ENCODE peak calls at places on chromosomes 7 and 10, in eight cellular contexts. T is neural progenitor cell, F is A549, E is HCT116, D is sigmoid colon, Q is SJSA1, X is IMR-90, O is PC-9. R is an unnamed sample.

GRCh38 chr7:132435016-132435990 is 141.0 kb downstream of the PLXNA4 start:
- DNase-seq in T (peak; percentile 40), F (no peak), E (no peak), D (no peak), Q (no peak), X (no peak), O (no peak), R (no peak)

GRCh38 chr10:18737841-18738240 is 78.6 kb downstream of the ARL5B start:
- DNase-seq in T (no peak), F (no peak), E (no peak), D (no peak), Q (no peak), X (peak; percentile 95), O (no peak), R (no peak)

GRCh38 chr10:102729090-102730026 is 14.4 kb upstream of the WBP1L start:
- DNase-seq in T (peak; percentile 89), F (peak; percentile 90), E (peak; percentile 49), D (peak; percentile 94), Q (peak; percentile 87), X (peak; percentile 73), O (peak; percentile 71), R (peak; percentile 86)

GRCh38 chr7:89514970-89515369 is 639.3 kb upstream of the STEAP1 start:
- DNase-seq in T (no peak), F (no peak), E (no peak), D (no peak), Q (no peak), X (no peak), O (no peak), R (no peak)

GRCh38 chr7:2860627-2861133 is 16.6 kb upstream of the GNA12 start:
- DNase-seq in T (peak; percentile 57), F (no peak), E (no peak), D (peak; percentile 43), Q (no peak), X (no peak), O (no peak), R (no peak)

GRCh38 chr7:75915416-75916156 is 631 bp downstream of the POR start:
- DNase-seq in T (peak; percentile 20), F (no peak), E (no peak), D (peak; percentile 77), Q (no peak), X (peak; percentile 22), O (peak; percentile 23), R (no peak)

GRCh38 chr10:32985781-32986350 is 27.8 kb upstream of the ITGB1 start:
- DNase-seq in T (no peak), F (no peak), E (no peak), D (no peak), Q (no peak), X (peak; percentile 91), O (no peak), R (no peak)

GRCh38 chr7:128860158-128861073 is 2.2 kb upstream of the ATP6V1F start:
- DNase-seq in T (peak; percentile 27), F (no peak), E (no peak), D (no peak), Q (no peak), X (peak; percentile 81), O (no peak), R (no peak)

GRCh38 chr10:79058899-79059771 is 9.6 kb upstream of the ZMIZ1 start:
- DNase-seq in T (no peak), F (no peak), E (no peak), D (peak; percentile 38), Q (no peak), X (no peak), O (no peak), R (no peak)

GRCh38 chr10:121886997-121887622 is 40.7 kb downstream of the ATE1 start:
- DNase-seq in T (peak; percentile 82), F (peak; percentile 78), E (peak; percentile 60), D (peak; percentile 75), Q (no peak), X (peak; percentile 69), O (peak; percentile 9), R (peak; percentile 76)

GRCh38 chr7:75646551-75647102 is 92.1 kb downstream of the HIP1 start:
- DNase-seq in T (no peak), F (no peak), E (no peak), D (no peak), Q (no peak), X (no peak), O (no peak), R (no peak)

GRCh38 chr7:94069154-94069739 is 65.1 kb upstream of the BET1 start:
- DNase-seq in T (no peak), F (no peak), E (no peak), D (no peak), Q (no peak), X (peak; percentile 49), O (no peak), R (no peak)

GRCh38 chr7:94064541-94065191 is 60.5 kb upstream of the BET1 start:
- DNase-seq in T (peak; percentile 15), F (no peak), E (no peak), D (no peak), Q (no peak), X (peak; percentile 54), O (peak; percentile 17), R (no peak)

GRCh38 chr7:94067047-94067446 is 62.9 kb upstream of the BET1 start:
- DNase-seq in T (no peak), F (no peak), E (no peak), D (no peak), Q (no peak), X (no peak), O (no peak), R (peak; percentile 45)

GRCh38 chr7:94062372-94062771 is 58.2 kb upstream of the BET1 start:
- DNase-seq in T (no peak), F (no peak), E (no peak), D (no peak), Q (no peak), X (peak; percentile 47), O (no peak), R (no peak)

DNA sequence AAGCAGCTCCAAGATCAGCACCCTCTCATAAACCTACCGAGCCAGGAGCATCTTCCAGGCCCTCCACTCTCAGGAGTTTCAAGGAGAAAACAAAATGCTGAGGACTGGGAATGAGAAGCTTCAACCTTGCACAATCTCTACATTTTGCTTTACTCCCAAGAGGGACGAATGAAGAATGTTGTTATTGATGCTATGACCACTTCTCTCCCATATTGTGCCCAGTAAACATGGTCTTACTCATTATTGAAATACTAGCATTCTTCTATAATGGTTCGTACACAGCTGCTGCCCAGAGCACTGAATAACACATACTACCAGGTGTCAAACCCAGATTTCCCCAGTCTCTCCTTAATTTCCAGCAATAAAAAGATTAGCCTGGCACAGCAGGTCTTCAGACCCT is 63.4 kb upstream of the BET1 start:
- DNase-seq in T (no peak), F (no peak), E (no peak), D (no peak), Q (no peak), X (peak; percentile 18), O (no peak), R (no peak)
- H3K27ac ChIP-seq in T (no peak overlapping the region), F (peak overlapping the region; percentile 11), E (no peak overlapping the region), D (no peak overlapping the region), Q (no peak overlapping the region), X (no peak overlapping the region), O (no peak overlapping the region), R (peak overlapping the region; percentile 63)

DNA sequence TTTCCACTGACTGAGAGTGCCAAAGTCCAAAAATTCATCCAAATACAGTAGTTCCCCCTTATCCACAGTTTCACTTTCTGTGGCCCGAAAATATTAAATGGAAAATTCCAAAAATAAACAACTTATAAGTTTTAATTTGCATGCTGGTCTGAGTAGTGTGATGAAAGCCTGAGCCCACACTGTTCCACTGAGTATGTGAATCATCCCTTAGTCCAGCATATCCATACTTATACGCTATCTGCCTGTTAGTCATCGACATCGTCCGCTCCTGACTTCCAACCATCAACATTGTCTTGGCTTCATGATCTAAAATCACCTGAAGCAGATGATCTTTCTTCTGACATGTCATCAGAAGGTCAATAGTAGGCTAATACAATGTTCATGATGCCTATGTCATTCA is 238.3 kb upstream of the CSTF2T start:
- DNase-seq in T (no peak), F (no peak), E (no peak), D (no peak), Q (no peak), X (peak; percentile 91), O (no peak), R (no peak)
- H3K27ac ChIP-seq in T (no peak overlapping the region), F (no peak overlapping the region), E (no peak overlapping the region), D (peak overlapping the region; percentile 60), Q (no peak overlapping the region), X (peak overlapping the region; percentile 26), O (no peak overlapping the region), R (no peak overlapping the region)

GRCh38 chr10:129958686-129959543 is 5.2 kb downstream of the EBF3 start:
- DNase-seq in T (peak; percentile 76), F (no peak), E (no peak), D (peak; percentile 40), Q (no peak), X (no peak), O (no peak), R (no peak)
- H3K27ac ChIP-seq in T (no peak overlapping the region), F (no peak overlapping the region), E (no peak overlapping the region), D (peak overlapping the region; percentile 35), Q (no peak overlapping the region), X (no peak overlapping the region), O (no peak overlapping the region), R (no peak overlapping the region)

DNA sequence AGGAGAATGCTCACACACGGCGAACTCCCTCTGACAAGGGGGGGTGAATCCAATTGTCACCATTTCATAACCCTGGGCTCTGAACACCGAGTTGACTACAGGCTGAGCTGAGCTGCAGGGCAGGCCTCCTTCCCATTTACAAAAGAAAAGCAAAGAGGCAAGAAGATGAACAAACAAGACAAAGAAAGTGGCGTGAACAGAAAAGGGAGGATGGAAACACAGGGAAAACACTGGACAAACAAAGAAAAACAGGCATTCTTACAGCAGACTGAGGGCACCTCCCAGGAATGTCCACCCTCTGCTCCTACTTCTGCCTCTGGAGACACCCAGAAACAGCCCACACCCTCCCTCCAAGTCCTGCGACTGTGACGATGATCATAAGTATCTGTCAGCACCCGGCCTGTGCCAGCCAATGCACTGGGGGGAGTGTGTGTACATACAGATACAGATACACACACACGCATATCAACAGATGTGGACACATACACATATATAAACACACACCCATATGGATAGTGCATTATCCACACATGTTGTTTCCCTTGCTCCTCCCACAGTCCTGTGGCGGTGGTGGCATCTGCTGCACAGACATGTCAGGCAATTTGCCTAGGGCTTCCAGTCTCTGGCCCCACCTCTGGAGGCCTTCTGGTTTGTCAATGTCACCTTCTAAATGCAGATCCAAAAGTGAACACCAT is 66.2 kb downstream of the FAM53B start:
- DNase-seq in T (no peak), F (no peak), E (no peak), D (no peak), Q (no peak), X (peak; percentile 38), O (no peak), R (no peak)
- H3K27ac ChIP-seq in T (peak overlapping the region; percentile 74), F (no peak overlapping the region), E (no peak overlapping the region), D (peak overlapping the region; percentile 26), Q (no peak overlapping the region), X (no peak overlapping the region), O (no peak overlapping the region), R (peak overlapping the region; percentile 23)

DNA sequence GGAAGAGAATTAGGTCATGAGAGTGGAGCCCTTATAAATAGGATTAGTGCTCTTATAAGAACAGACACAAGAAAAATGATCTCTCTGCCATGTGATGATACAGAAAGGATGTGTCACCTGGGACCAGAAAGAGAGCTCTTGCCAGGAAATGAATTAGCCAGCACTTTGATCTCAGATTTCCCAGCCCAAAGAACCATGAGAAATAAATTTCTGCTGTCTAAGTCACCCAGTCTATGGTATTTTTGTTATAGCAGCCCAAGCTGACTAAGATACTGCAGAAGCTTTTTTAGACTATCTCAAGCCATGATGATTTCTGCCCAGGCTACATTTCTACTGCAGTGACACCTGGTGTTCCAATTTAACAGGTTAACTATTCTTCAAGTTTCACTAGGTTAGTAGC is 84.8 kb downstream of the RSU1 start:
- DNase-seq in T (no peak), F (no peak), E (no peak), D (no peak), Q (no peak), X (peak; percentile 27), O (no peak), R (no peak)
- H3K27ac ChIP-seq in T (no peak overlapping the region), F (no peak overlapping the region), E (no peak overlapping the region), D (no peak overlapping the region), Q (no peak overlapping the region), X (no peak overlapping the region), O (no peak overlapping the region), R (no peak overlapping the region)

GRCh38 chr7:23076774-23077173 is 28.8 kb upstream of the KLHL7 start:
- DNase-seq in T (no peak), F (no peak), E (no peak), D (no peak), Q (no peak), X (no peak), O (no peak), R (no peak)
- H3K27ac ChIP-seq in T (no peak overlapping the region), F (no peak overlapping the region), E (no peak overlapping the region), D (no peak overlapping the region), Q (no peak overlapping the region), X (no peak overlapping the region), O (peak overlapping the region; percentile 11), R (no peak overlapping the region)

R was measured in RWPE1.